ENCODE peak calls at places on chromosome 18, in six cellular contexts. N is stimulated activated CD4-positive, alpha-beta T cell treated with anti-CD3 and anti-CD28 coated beads, Interleukin-2, amount 100 ng/mL, for 48 hours; U is NCI-H2081; P is left kidney; D is COR-L47; K is T-helper 9 cell. Q is an unnamed sample.

GRCh38 chr18:9435041-9435440 is 40.3 kb upstream of the RALBP1 start:
- DNase-seq in N (no peak), U (no peak), P (no peak), D (no peak), K (no peak), Q (no peak)

GRCh38 chr18:9348079-9348671 is 13.6 kb downstream of the TWSG1 start:
- DNase-seq in N (no peak), U (no peak), P (peak; percentile 7), D (no peak), K (no peak), Q (no peak)

GRCh38 chr18:63879684-63880083 is 7.8 kb upstream of the SERPINB2 start:
- DNase-seq in N (no peak), U (no peak), P (no peak), D (no peak), K (no peak), Q (no peak)

GRCh38 chr18:23422751-23423418 is 30.2 kb upstream of the RIOK3 start:
- DNase-seq in N (no peak), U (no peak), P (peak; percentile 7), D (peak; percentile 54), K (no peak), Q (peak; percentile 67)

GRCh38 chr18:42413870-42414269 is 458.8 kb downstream of the PIK3C3 start:
- DNase-seq in N (no peak), U (no peak), P (no peak), D (no peak), K (no peak), Q (no peak)

GRCh38 chr18:70058916-70059315 is 111.2 kb upstream of the CD226 start:
- DNase-seq in N (no peak), U (no peak), P (no peak), D (no peak), K (no peak), Q (no peak)

GRCh38 chr18:11587846-11588245 is 21.6 kb upstream of the SLC35G4 start:
- DNase-seq in N (no peak), U (no peak), P (no peak), D (no peak), K (no peak), Q (no peak)

GRCh38 chr18:12904012-12904516 is 20.0 kb upstream of the PTPN2 start:
- DNase-seq in N (peak; percentile 37), U (no peak), P (peak; percentile 77), D (no peak), K (no peak), Q (no peak)

GRCh38 chr18:26747131-26747475 is 118.4 kb downstream of the AQP4 start:
- DNase-seq in N (no peak), U (no peak), P (no peak), D (no peak), K (no peak), Q (no peak)

GRCh38 chr18:29181151-29181901 is 1004.4 kb upstream of the CDH2 start:
- DNase-seq in N (no peak), U (no peak), P (no peak), D (no peak), K (no peak), Q (peak; percentile 64)

GRCh38 chr18:25141796-25142365 is 210.1 kb downstream of the ZNF521 start:
- DNase-seq in N (no peak), U (no peak), P (no peak), D (no peak), K (no peak), Q (no peak)

GRCh38 chr18:75551071-75551470 is 123.6 kb upstream of the SMIM21 start:
- DNase-seq in N (no peak), U (no peak), P (peak; percentile 43), D (no peak), K (no peak), Q (no peak)

GRCh38 chr18:21406111-21406510 is 164.1 kb downstream of the GREB1L start:
- DNase-seq in N (no peak), U (no peak), P (no peak), D (no peak), K (no peak), Q (no peak)

GRCh38 chr18:69936191-69936558 is 11.5 kb downstream of the CD226 start:
- DNase-seq in N (no peak), U (no peak), P (no peak), D (no peak), K (no peak), Q (no peak)

GRCh38 chr18:59041296-59041695 is 98.4 kb upstream of the SEC11C start:
- DNase-seq in N (no peak), U (no peak), P (no peak), D (no peak), K (no peak), Q (no peak)

GRCh38 chr18:7856733-7857132 is 289.6 kb downstream of the PTPRM start:
- DNase-seq in N (no peak), U (no peak), P (no peak), D (no peak), K (no peak), Q (no peak)

GRCh38 chr18:36402765-36403396 is 105.4 kb downstream of the FHOD3 start:
- DNase-seq in N (no peak), U (no peak), P (no peak), D (no peak), K (no peak), Q (peak; percentile 85)

GRCh38 chr18:27005589-27005988 is 140.1 kb upstream of the AQP4 start:
- DNase-seq in N (no peak), U (peak; percentile 21), P (peak; percentile 44), D (peak; percentile 25), K (no peak), Q (no peak)

GRCh38 chr18:62458346-62458745 is 64.5 kb upstream of the ZCCHC2 start:
- DNase-seq in N (no peak), U (no peak), P (no peak), D (no peak), K (no peak), Q (no peak)